ENCODE peak calls at places on chromosomes 6 and 20, in eight cellular contexts. Z, O, I, N, X, Q, A and P are unnamed samples.

GRCh38 chr6:140812636-140813035 is 1320.1 kb upstream of the GJE1 start:
- DNase-seq in Z (no peak), O (no peak), I (no peak), N (no peak), X (no peak), Q (no peak), A (no peak), P (no peak)

GRCh38 chr6:34146801-34147592 is 1.1 kb upstream of the GRM4 start:
- DNase-seq in Z (no peak), O (no peak), I (no peak), N (no peak), X (no peak), Q (no peak), A (no peak), P (no peak)

GRCh38 chr6:10412165-10412947 is 2.5 kb downstream of the TFAP2A start:
- DNase-seq in Z (peak), O (peak), I (no peak), N (no peak), X (peak), Q (no peak), A (peak), P (peak)

GRCh38 chr6:79646006-79646405 is 14.9 kb downstream of the SH3BGRL2 start:
- DNase-seq in Z (peak), O (no peak), I (no peak), N (no peak), X (no peak), Q (no peak), A (no peak), P (no peak)

GRCh38 chr6:36246511-36247268 is 23.2 kb upstream of the PNPLA1 start:
- DNase-seq in Z (peak), O (no peak), I (no peak), N (no peak), X (no peak), Q (no peak), A (no peak), P (no peak)

GRCh38 chr20:17611540-17612286 is 41.8 kb downstream of the DSTN start:
- DNase-seq in Z (no peak), O (peak), I (no peak), N (peak), X (no peak), Q (peak), A (no peak), P (peak)

GRCh38 chr6:25233226-25233625 is 45.9 kb upstream of the CARMIL1 start:
- DNase-seq in Z (no peak), O (no peak), I (no peak), N (no peak), X (no peak), Q (no peak), A (no peak), P (no peak)

GRCh38 chr20:10536531-10536930 is 101.4 kb downstream of the SLX4IP start:
- DNase-seq in Z (peak), O (no peak), I (no peak), N (no peak), X (peak), Q (peak), A (peak), P (peak)

GRCh38 chr20:33433875-33434274 is 9.7 kb downstream of the SNTA1 start:
- DNase-seq in Z (no peak), O (no peak), I (no peak), N (no peak), X (no peak), Q (no peak), A (no peak), P (no peak)

DNA sequence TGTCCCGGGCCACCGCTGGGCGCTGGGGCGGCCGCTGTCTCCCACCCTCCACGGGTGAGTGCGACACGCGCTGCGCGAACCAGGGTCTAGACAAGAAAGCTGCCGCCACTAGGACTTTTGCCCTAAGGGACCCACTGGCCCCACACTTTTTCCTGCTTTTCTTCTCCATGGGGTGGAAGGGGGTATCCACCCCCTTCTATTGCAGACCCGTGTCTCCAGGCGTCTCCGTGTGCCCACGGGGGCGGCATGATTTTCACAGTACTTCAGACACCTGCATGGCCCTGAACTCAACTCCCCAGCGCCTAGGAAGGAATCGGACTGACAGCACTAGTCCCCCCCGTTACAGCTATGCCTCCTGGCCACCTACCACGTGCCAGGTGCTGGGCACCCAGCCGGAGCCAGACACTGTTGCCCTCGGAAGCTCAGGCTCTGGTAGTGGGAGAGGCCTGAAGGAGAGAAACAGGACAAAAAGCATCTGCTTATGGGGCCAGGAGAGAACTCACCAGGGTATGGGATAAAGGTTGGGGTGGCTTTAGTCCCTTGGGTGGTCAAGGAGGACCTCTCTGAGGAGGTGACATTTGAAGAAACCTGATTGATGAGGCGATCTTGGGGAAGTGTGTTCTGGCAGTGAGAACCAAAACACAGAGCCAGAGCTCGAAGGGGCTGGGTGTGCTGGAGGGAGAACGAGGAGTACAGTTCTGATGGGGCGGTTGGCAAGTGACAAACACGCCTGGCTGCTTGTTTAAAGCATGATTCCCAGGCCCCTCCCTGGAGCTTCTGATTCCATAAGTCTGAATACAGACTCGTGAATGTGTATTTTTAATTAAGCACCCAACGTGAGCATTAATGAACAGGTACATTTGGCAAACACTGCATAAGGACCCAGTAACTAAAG is 622 bp upstream of the NFATC2 start:
- DNase-seq in Z (peak), O (no peak), I (no peak), N (no peak), X (no peak), Q (no peak), A (no peak), P (no peak)
- TF ChIP-seq POLR2A in Z (no peak), O (no peak), I (no peak), N (no peak), X (no peak), Q (no peak), A (no peak), P (no peak)

GRCh38 chr20:22430746-22431168 is 153.6 kb downstream of the FOXA2 start:
- DNase-seq in Z (no peak), O (no peak), I (no peak), N (no peak), X (no peak), Q (no peak), A (no peak), P (peak)
- TF ChIP-seq POLR2A in Z (no peak), O (no peak), I (no peak), N (no peak), X (no peak), Q (no peak), A (no peak), P (no peak)

GRCh38 chr20:14816471-14816870 is 479.1 kb upstream of the FLRT3 start:
- DNase-seq in Z (no peak), O (no peak), I (no peak), N (no peak), X (no peak), Q (no peak), A (no peak), P (no peak)
- TF ChIP-seq POLR2A in Z (no peak), O (no peak), I (no peak), N (no peak), X (no peak), Q (no peak), A (no peak), P (no peak)

DNA sequence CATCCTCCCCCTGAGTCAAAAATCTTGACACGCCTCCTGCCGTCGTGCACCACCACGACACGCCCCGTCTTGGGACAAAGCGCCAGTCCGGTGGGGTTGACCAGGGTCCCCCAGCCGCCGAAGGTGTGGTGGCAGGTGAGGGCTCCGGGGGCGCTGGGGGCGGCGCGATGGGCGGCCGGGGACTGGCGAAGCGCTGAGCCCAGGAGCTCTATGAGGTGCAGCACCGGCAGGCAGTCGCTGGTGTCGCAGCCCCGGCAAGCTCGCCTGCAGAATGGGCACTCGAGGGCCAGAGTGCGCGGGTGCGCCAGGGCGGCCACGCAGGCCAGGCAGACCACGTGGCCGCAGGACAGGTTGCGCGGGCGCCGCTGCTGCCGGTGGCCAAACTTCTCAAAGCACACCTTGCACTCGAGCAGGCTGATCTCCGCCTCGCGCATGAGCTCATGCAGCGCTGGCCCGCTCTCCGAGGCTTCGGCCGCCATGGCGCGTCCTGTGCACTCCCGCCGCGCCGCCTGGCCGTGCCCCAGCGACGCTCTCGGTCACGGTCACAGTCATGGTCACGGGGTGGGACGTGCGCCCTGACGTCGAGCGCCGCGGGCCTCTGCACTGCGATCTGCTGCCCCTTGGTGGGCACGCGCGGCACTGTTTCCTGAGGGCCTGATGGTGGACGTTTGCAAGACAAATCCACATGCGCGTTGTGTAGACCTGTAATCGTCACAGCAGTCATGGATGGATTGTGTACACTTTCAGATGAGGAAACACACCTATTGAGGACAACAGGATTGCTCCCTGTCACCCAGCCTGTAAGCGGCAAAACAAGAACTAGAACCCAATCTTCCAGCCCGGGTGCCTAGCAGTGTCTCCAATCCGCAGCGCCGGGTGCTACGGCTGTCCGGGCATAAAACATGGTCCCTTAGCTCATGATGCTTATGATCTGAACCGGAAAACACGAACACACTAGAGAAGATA is at the start of gene NHLRC1:
- DNase-seq in Z (peak), O (peak), I (peak), N (no peak), X (peak), Q (peak), A (peak), P (peak)
- TF ChIP-seq POLR2A in Z (no peak), O (peak), I (peak), N (no peak), X (peak), Q (no peak), A (no peak), P (peak)

DNA sequence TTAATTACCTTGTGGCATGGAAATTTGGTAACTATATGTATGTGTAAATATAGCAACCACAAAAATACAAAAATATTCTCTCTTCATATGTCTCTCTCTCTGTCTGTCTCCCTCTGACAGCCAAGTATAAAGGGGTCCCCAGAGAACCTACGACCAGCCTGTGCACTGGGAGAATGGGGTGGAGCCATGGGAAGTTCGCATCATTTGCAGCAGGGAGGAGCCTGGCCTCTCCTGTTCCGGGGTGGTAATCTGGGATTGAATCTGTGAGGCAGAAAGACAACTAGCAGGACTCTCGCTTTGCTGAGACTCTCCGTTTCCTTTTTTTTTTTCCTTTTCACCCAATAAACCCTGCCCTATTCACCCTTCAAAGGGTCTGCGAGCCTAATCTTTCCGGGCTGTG is 1109.1 kb downstream of the HACE1 start:
- DNase-seq in Z (no peak), O (no peak), I (no peak), N (no peak), X (no peak), Q (no peak), A (no peak), P (no peak)
- TF ChIP-seq POLR2A in Z (no peak), O (no peak), I (no peak), N (no peak), X (no peak), Q (no peak), A (no peak), P (no peak)

GRCh38 chr6:14132244-14133220 is 15.0 kb downstream of the CD83 start:
- DNase-seq in Z (no peak), O (no peak), I (no peak), N (no peak), X (no peak), Q (no peak), A (no peak), P (no peak)
- TF ChIP-seq POLR2A in Z (no peak), O (no peak), I (no peak), N (no peak), X (no peak), Q (no peak), A (no peak), P (no peak)

GRCh38 chr20:50589548-50590347 is 79.6 kb downstream of the PTPN1 start:
- DNase-seq in Z (no peak), O (no peak), I (no peak), N (no peak), X (no peak), Q (no peak), A (no peak), P (no peak)
- TF ChIP-seq POLR2A in Z (no peak), O (no peak), I (no peak), N (no peak), X (no peak), Q (no peak), A (no peak), P (no peak)